ENCODE peak calls at places on chromosomes 2 and 18, in five cellular contexts. X is NCI-H446 treated with DMSO at 0.1 percent for 48 hours, G is aorta, K is germinal center, J is GM12878. N is an unnamed sample.
A peak's percentile ranks its signal among the peaks of the same experiment; 100 is the strongest.

GRCh38 chr2:169702979-169703378 is 8.7 kb downstream of the PHOSPHO2 start:
- DNase-seq in X (no peak), K (no peak), J (no peak), G (no peak), N (no peak)

GRCh38 chr2:232418466-232419244 is 12.0 kb downstream of the ALPG start:
- DNase-seq in K (no peak), G (no peak), X (no peak), J (no peak), N (no peak)

GRCh38 chr18:46891742-46892214 is 25.5 kb downstream of the PIAS2 start:
- DNase-seq in G (no peak), X (no peak), J (peak; percentile 92), K (peak; percentile 23), N (no peak)

GRCh38 chr18:63067939-63068338 is 251.6 kb downstream of the BCL2 start:
- DNase-seq in J (no peak), G (no peak), X (no peak), K (no peak), N (no peak)

GRCh38 chr18:5282770-5283169 is 12.8 kb downstream of the ZBTB14 start:
- DNase-seq in J (no peak), K (no peak), X (no peak), G (no peak), N (no peak)

GRCh38 chr2:206004004-206004693 is 81.8 kb downstream of the INO80D start:
- DNase-seq in K (no peak), X (no peak), J (no peak), G (no peak), N (no peak)

GRCh38 chr18:24212939-24213338 is 74.1 kb downstream of the CABYR start:
- DNase-seq in X (no peak), K (no peak), J (no peak), G (no peak), N (no peak)

GRCh38 chr2:14516844-14517243 is 115.7 kb upstream of the LRATD1 start:
- DNase-seq in X (no peak), K (no peak), G (no peak), J (no peak), N (no peak)

N was measured in central memory CD4-positive, alpha-beta T cell.